ENCODE peak calls at places on chromosome 11, in four cellular contexts. T is HFF-Myc, S is memory B cell, L is lung microvascular endothelial cell. I is an unnamed sample.

GRCh38 chr11:122108192-122108799 is 7.7 kb downstream of the BLID start:
- DNase-seq in L (peak; percentile 67), S (no peak), T (no peak), I (no peak)

GRCh38 chr11:118145285-118146227 is 7.1 kb downstream of the SCN4B start:
- DNase-seq in T (peak; percentile 32), L (peak; percentile 58), S (peak; percentile 76), I (peak; percentile 50)

GRCh38 chr11:69475866-69476714 is 5.4 kb upstream of the LINC01488 start:
- DNase-seq in L (no peak), T (no peak), S (no peak), I (no peak)

GRCh38 chr11:76701701-76702100 is 31.2 kb upstream of the LRRC32 start:
- DNase-seq in T (no peak), L (peak; percentile 28), S (no peak), I (no peak)

GRCh38 chr11:67441731-67442401 is 1.4 kb downstream of the CORO1B start:
- DNase-seq in S (no peak), T (no peak), L (no peak), I (no peak)

GRCh38 chr11:111574373-111575230 is 27.6 kb upstream of the SIK2 start:
- DNase-seq in L (no peak), T (no peak), S (no peak), I (no peak)

GRCh38 chr11:9616042-9616640 is 42.7 kb downstream of the WEE1 start:
- DNase-seq in S (no peak), T (no peak), L (no peak), I (no peak)

GRCh38 chr11:69018924-69019323 is 5.9 kb upstream of the MRGPRF start:
- DNase-seq in S (no peak), T (no peak), L (no peak), I (no peak)

GRCh38 chr11:105202844-105203548 is 63.4 kb upstream of the CARD18 start:
- DNase-seq in T (no peak), L (peak; percentile 14), S (no peak), I (no peak)

GRCh38 chr11:121696947-121697346 is 244.2 kb upstream of the SORL1-AS1 start:
- DNase-seq in S (no peak), L (no peak), T (no peak), I (no peak)

GRCh38 chr11:74138572-74138971 is 32.2 kb downstream of the C2CD3 start:
- DNase-seq in S (no peak), T (peak; percentile 97), L (peak; percentile 88), I (peak; percentile 96)

GRCh38 chr11:11267312-11267711 is 85.7 kb downstream of the CSNK2A3 start:
- DNase-seq in S (no peak), L (no peak), T (no peak), I (no peak)